ENCODE peak calls at places on chromosomes 13 and 19, in nine cellular contexts. Z is osteoblast, Y is heart right ventricle, R is tibial nerve, U is left lung, K is esophagus squamous epithelium, B is breast epithelium, W is AG04450, X is fibroblast of lung. J is an unnamed sample. For H3K27me3, the result is how much of the 10 kb centered on the place peaks cover.

GRCh38 chr19:41893899-41894298 is 10.9 kb downstream of the ARHGEF1 start:
- DNase-seq in K (no peak), Z (peak), Y (no peak), U (no peak), W (no peak), R (no peak), B (no peak), X (no peak), J (no peak)

GRCh38 chr13:99812611-99813010 is 159.0 kb downstream of the ZIC5 start:
- DNase-seq in K (no peak), U (no peak), R (no peak), Y (no peak), Z (peak), B (no peak), W (no peak), X (no peak), J (peak)

GRCh38 chr13:74681891-74682290 is 547.7 kb upstream of the KLF12 start:
- DNase-seq in B (no peak), X (no peak), Y (no peak), Z (no peak), K (no peak), U (no peak), W (no peak), R (no peak), J (no peak)

GRCh38 chr19:3548594-3548993 is 8.8 kb downstream of the MFSD12 start:
- DNase-seq in B (no peak), R (no peak), Y (no peak), K (no peak), U (no peak), W (no peak), Z (peak), X (no peak), J (no peak)

GRCh38 chr19:8206147-8207087 is 2.8 kb upstream of the CERS4 start:
- DNase-seq in R (no peak), K (no peak), B (no peak), Z (peak), U (no peak), Y (no peak), W (no peak), X (no peak), J (no peak)

GRCh38 chr19:861756-862528 is 2.5 kb downstream of the CFD start:
- DNase-seq in R (no peak), U (peak), Z (peak), X (peak), B (no peak), K (no peak), W (no peak), Y (no peak), J (no peak)

GRCh38 chr19:19270749-19271571 is 2.1 kb downstream of the TM6SF2 start:
- DNase-seq in W (no peak), B (no peak), R (no peak), K (no peak), X (no peak), U (no peak), Z (peak), Y (no peak), J (no peak)

GRCh38 chr13:98044301-98044700 is 90.8 kb downstream of the IPO5 start:
- DNase-seq in X (no peak), K (no peak), Z (no peak), W (no peak), R (no peak), U (no peak), Y (no peak), B (no peak), J (no peak)

GRCh38 chr19:49843265-49843664 is 7.7 kb upstream of the PTOV1 start:
- DNase-seq in X (no peak), B (no peak), U (no peak), R (no peak), Z (no peak), K (no peak), W (no peak), Y (no peak), J (no peak)

GRCh38 chr13:98033277-98034247 is 80.1 kb downstream of the IPO5 start:
- DNase-seq in Y (peak), X (peak), B (no peak), U (no peak), R (peak), Z (peak), W (no peak), K (no peak), J (peak)

GRCh38 chr19:4547303-4548237 is 7.7 kb upstream of the LRG1 start:
- DNase-seq in X (peak), W (no peak), Y (no peak), K (no peak), B (no peak), Z (no peak), R (no peak), U (no peak), J (no peak)

GRCh38 chr19:54465367-54466109 is 2.0 kb upstream of the LENG9 start:
- DNase-seq in Y (no peak), U (peak), W (no peak), X (no peak), K (no peak), Z (peak), R (no peak), B (no peak), J (no peak)

GRCh38 chr13:37037231-37037630 is 22.3 kb downstream of the SUPT20H start:
- DNase-seq in B (no peak), X (no peak), U (no peak), R (no peak), W (no peak), K (no peak), Y (no peak), Z (no peak), J (no peak)

GRCh38 chr13:50766043-50766442 is 77.4 kb downstream of the DLEU7 start:
- DNase-seq in K (no peak), R (no peak), W (no peak), U (no peak), X (peak), Z (no peak), B (no peak), Y (no peak), J (no peak)

GRCh38 chr13:99464441-99464949 is 36.8 kb upstream of the TM9SF2 start:
- DNase-seq in B (no peak), Y (no peak), K (no peak), R (no peak), U (no peak), Z (peak), X (peak), W (no peak), J (no peak)

GRCh38 chr13:103539265-103539664 is 473.0 kb upstream of the SLC10A2 start:
- DNase-seq in B (no peak), Z (no peak), X (no peak), W (no peak), Y (no peak), K (no peak), R (no peak), U (peak), J (no peak)

GRCh38 chr13:98741741-98742435 is 10.6 kb downstream of the SLC15A1 start:
- DNase-seq in R (no peak), U (peak), K (no peak), Z (peak), Y (no peak), X (peak), W (no peak), B (no peak), J (no peak)

GRCh38 chr13:98482476-98483444 is 94.1 kb downstream of the STK24 start:
- DNase-seq in Y (peak), R (peak), Z (peak), X (peak), U (peak), B (peak), K (no peak), W (no peak), J (no peak)

GRCh38 chr13:101576977-101577376 is 124.5 kb downstream of the ITGBL1 start:
- DNase-seq in U (no peak), K (no peak), Z (no peak), R (no peak), X (no peak), B (no peak), Y (no peak), W (no peak), J (no peak)

GRCh38 chr13:23561261-23561660 is 9.0 kb upstream of the TNFRSF19 start:
- DNase-seq in W (no peak), B (no peak), U (no peak), Z (no peak), K (no peak), Y (no peak), X (no peak), R (no peak), J (no peak)

DNA sequence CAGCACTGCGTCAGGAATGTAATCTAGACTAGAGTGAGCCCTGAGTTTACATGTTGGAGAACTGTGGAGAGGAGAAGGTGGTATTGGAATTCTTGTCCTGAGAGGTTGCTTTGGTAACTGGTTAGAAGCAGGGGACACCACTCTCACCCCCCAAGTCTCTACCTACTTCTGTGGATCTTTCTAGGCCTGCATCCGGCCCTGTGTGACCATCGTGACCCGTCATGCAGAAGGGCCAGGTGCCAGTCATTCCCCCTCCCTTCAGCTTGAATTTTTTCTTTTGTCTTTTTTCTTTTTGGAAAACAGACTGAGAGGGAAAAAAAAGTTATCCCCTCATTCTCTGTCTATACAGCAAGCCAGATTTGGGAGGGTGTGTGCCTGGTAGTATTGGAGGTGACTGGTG is 31.8 kb downstream of the NFIX start:
- DNase-seq in U (no peak), B (no peak), Z (peak), K (no peak), Y (no peak), X (no peak), R (no peak), W (no peak), J (no peak)
- H3K27me3 ChIP-seq in U (under half), B (under half), Z (under half), K (under half), Y (under half), X (under half), R (under half), W (under half), J (under half)

GRCh38 chr13:113451951-113452421 is 1.3 kb downstream of the ADPRHL1 start:
- DNase-seq in W (no peak), X (no peak), Z (no peak), U (no peak), B (no peak), R (no peak), Y (peak), K (no peak), J (no peak)
- H3K4me3 ChIP-seq in W (no peak), X (no peak), Z (no peak), U (no peak), B (no peak), R (no peak), Y (peak), K (no peak), J (no peak)

GRCh38 chr13:112918746-112919145 is 50.3 kb upstream of the MCF2L start:
- DNase-seq in R (no peak), B (no peak), K (no peak), Y (no peak), U (no peak), W (no peak), Z (no peak), X (no peak), J (no peak)
- H3K27me3 ChIP-seq in R (under half), B (under half), K (under half), Y (under half), U (under half), W (under half), Z (under half), X (under half), J (under half)

GRCh38 chr13:106532111-106532929 is 3.1 kb downstream of the EFNB2 start:
- DNase-seq in K (no peak), R (no peak), W (no peak), Z (no peak), B (no peak), U (no peak), Y (no peak), X (peak), J (no peak)

GRCh38 chr13:106529415-106530208 is 5.8 kb downstream of the EFNB2 start:
- DNase-seq in K (no peak), B (no peak), X (no peak), Z (no peak), R (no peak), Y (no peak), U (no peak), W (no peak), J (no peak)

GRCh38 chr13:106530907-106531520 is 4.4 kb downstream of the EFNB2 start:
- DNase-seq in W (no peak), Y (no peak), B (no peak), R (no peak), U (no peak), K (no peak), Z (no peak), X (no peak), J (no peak)

GRCh38 chr13:106528711-106529414 is 6.6 kb downstream of the EFNB2 start:
- DNase-seq in W (no peak), U (no peak), Z (no peak), X (no peak), K (no peak), Y (no peak), R (no peak), B (no peak), J (no peak)

GRCh38 chr13:106530209-106530906 is 5.1 kb downstream of the EFNB2 start:
- DNase-seq in R (no peak), X (no peak), W (no peak), U (no peak), Z (no peak), B (no peak), Y (peak), K (no peak), J (no peak)
- H3K4me3 ChIP-seq in R (no peak), X (peak), W (no peak), U (peak), Z (no peak), B (peak), Y (no peak), K (peak), J (peak)

GRCh38 chr19:15239337-15239949 is 7.2 kb upstream of the EPHX3 start:
- DNase-seq in Z (peak), U (no peak), R (no peak), X (no peak), K (no peak), Y (no peak), W (no peak), B (no peak), J (no peak)
- H3K27me3 ChIP-seq in Z (under half), U (under half), R (under half), X (under half), K (under half), Y (under half), W (under half), B (under half), J (under half)

J was measured in kidney epithelial cell.